ENCODE peak calls at places on chromosomes 7 and 10, in four cellular contexts. P, W, F and Q are unnamed samples.

GRCh38 chr10:13449296-13449695 is 79.5 kb downstream of the BEND7 start:
- DNase-seq in P (no peak), W (no peak), F (peak; percentile 58), Q (no peak)

GRCh38 chr10:50254479-50254878 is 3.2 kb upstream of the ASAH2 start:
- DNase-seq in P (no peak), W (no peak), F (no peak), Q (no peak)

GRCh38 chr7:105713488-105714465 is 132.5 kb upstream of the EFCAB10 start:
- DNase-seq in P (no peak), W (no peak), F (peak; percentile 29), Q (no peak)

GRCh38 chr10:65041307-65041706 is 1520.1 kb downstream of the REEP3 start:
- DNase-seq in P (no peak), W (no peak), F (no peak), Q (no peak)

GRCh38 chr10:71940752-71941151 is 23.4 kb upstream of the CHST3 start:
- DNase-seq in P (no peak), W (no peak), F (no peak), Q (no peak)

GRCh38 chr7:28723336-28723735 is 234.8 kb downstream of the TRIL start:
- DNase-seq in P (peak; percentile 63), W (no peak), F (no peak), Q (no peak)

GRCh38 chr7:14495633-14496032 is 406.9 kb downstream of the DGKB start:
- DNase-seq in P (no peak), W (no peak), F (no peak), Q (no peak)

GRCh38 chr10:34589275-34589674 is 225.8 kb downstream of the PARD3 start:
- DNase-seq in P (no peak), W (no peak), F (no peak), Q (no peak)

GRCh38 chr10:59336632-59337031 is 25.7 kb downstream of the FAM13C start:
- DNase-seq in P (no peak), W (no peak), F (peak; percentile 12), Q (no peak)

GRCh38 chr7:73738220-73738611 is 386 bp downstream of the ABHD11 start:
- DNase-seq in P (no peak), W (peak; percentile 72), F (no peak), Q (peak; percentile 60)

GRCh38 chr7:17651296-17651695 is 289.0 kb downstream of the SNX13 start:
- DNase-seq in P (no peak), W (no peak), F (no peak), Q (no peak)

GRCh38 chr10:119135517-119135890 is 30.0 kb downstream of the SFXN4 start:
- DNase-seq in P (no peak), W (no peak), F (no peak), Q (no peak)

GRCh38 chr10:97376413-97376812 is 24.7 kb downstream of the RRP12 start:
- DNase-seq in P (no peak), W (no peak), F (no peak), Q (no peak)

GRCh38 chr10:123295644-123296043 is 141.4 kb downstream of the BUB3 start:
- DNase-seq in P (no peak), W (no peak), F (no peak), Q (no peak)

GRCh38 chr7:69668339-69668738 is 70.1 kb downstream of the AUTS2 start:
- DNase-seq in P (no peak), W (no peak), F (no peak), Q (no peak)

GRCh38 chr10:25573281-25573680 is 360.7 kb upstream of the MYO3A start:
- DNase-seq in P (no peak), W (no peak), F (no peak), Q (no peak)

GRCh38 chr10:88848499-88848898 is 3.1 kb downstream of the ANKRD22 start:
- DNase-seq in P (no peak), W (no peak), F (peak; percentile 80), Q (no peak)

GRCh38 chr7:140342732-140343514 is 55.4 kb downstream of the SLC37A3 start:
- DNase-seq in P (peak; percentile 58), W (peak; percentile 76), F (peak; percentile 6), Q (no peak)

GRCh38 chr10:6973904-6974303 is 393.8 kb upstream of the PRKCQ start:
- DNase-seq in P (no peak), W (no peak), F (no peak), Q (no peak)

GRCh38 chr7:13476881-13477444 is 512.5 kb downstream of the ETV1 start:
- DNase-seq in P (no peak), W (peak; percentile 10), F (no peak), Q (no peak)

GRCh38 chr10:47063858-47064257 is 152.6 kb downstream of the PTPN20 start:
- DNase-seq in P (no peak), W (no peak), F (no peak), Q (no peak)

GRCh38 chr10:113187066-113187777 is 237.2 kb downstream of the TCF7L2 start:
- DNase-seq in P (no peak), W (no peak), F (peak; percentile 14), Q (no peak)

GRCh38 chr7:96216373-96216772 is 105.5 kb downstream of the SLC25A13 start:
- DNase-seq in P (no peak), W (no peak), F (no peak), Q (no peak)

GRCh38 chr7:105769951-105770628 is 106.3 kb downstream of the ATXN7L1 start:
- DNase-seq in P (no peak), W (peak; percentile 66), F (no peak), Q (no peak)

GRCh38 chr10:72105675-72106074 is 17.3 kb upstream of the SPOCK2 start:
- DNase-seq in P (no peak), W (no peak), F (no peak), Q (no peak)

GRCh38 chr7:20220824-20221547 is 3.8 kb upstream of the MACC1 start:
- DNase-seq in P (no peak), W (no peak), F (peak; percentile 87), Q (no peak)

GRCh38 chr10:83274088-83274487 is 865.2 kb upstream of the GHITM start:
- DNase-seq in P (no peak), W (peak; percentile 1), F (peak; percentile 2), Q (no peak)

GRCh38 chr10:91215384-91215783 is 5.1 kb upstream of the PCGF5 start:
- DNase-seq in P (no peak), W (no peak), F (no peak), Q (no peak)

GRCh38 chr10:71396084-71396713 is 521 bp upstream of the CDH23 start:
- DNase-seq in P (no peak), W (peak; percentile 88), F (no peak), Q (peak; percentile 52)

GRCh38 chr10:92407305-92408016 is 116.5 kb downstream of the MARCHF5 start:
- DNase-seq in P (no peak), W (peak; percentile 36), F (peak; percentile 62), Q (no peak)

GRCh38 chr10:22550732-22551131 is 163.6 kb downstream of the PIP4K2A start:
- DNase-seq in P (no peak), W (peak; percentile 71), F (no peak), Q (no peak)

GRCh38 chr7:139118234-139118802 is 8.8 kb upstream of the ZC3HAV1 start:
- DNase-seq in P (no peak), W (no peak), F (peak; percentile 85), Q (no peak)

GRCh38 chr7:44473295-44473694 is 17.2 kb downstream of the NUDCD3 start:
- DNase-seq in P (no peak), W (no peak), F (peak; percentile 67), Q (no peak)

GRCh38 chr7:99625321-99625720 is 8.6 kb downstream of the ZSCAN25 start:
- DNase-seq in P (no peak), W (no peak), F (no peak), Q (no peak)

GRCh38 chr10:44697096-44697495 is 214.0 kb upstream of the TMEM72 start:
- DNase-seq in P (no peak), W (peak; percentile 5), F (no peak), Q (no peak)

GRCh38 chr7:101169838-101170531 is 4.6 kb upstream of the VGF start:
- DNase-seq in P (no peak), W (peak; percentile 51), F (peak; percentile 45), Q (peak; percentile 47)
- H3K4me3 ChIP-seq in P (peak overlapping the region; percentile 44), W (no peak overlapping the region), F (no peak overlapping the region), Q (no peak overlapping the region)

GRCh38 chr7:118755067-118755625 is 530.6 kb downstream of the ANKRD7 start:
- DNase-seq in P (no peak), W (no peak), F (peak; percentile 99), Q (peak; percentile 59)
- H3K27ac ChIP-seq in P (no peak overlapping the region), W (no peak overlapping the region), F (peak overlapping the region; percentile 88), Q (no peak overlapping the region)

GRCh38 chr7:27098493-27099223 is 2.9 kb upstream of the HOXA1 start:
- DNase-seq in P (no peak), W (peak; percentile 71), F (peak; percentile 67), Q (no peak)

GRCh38 chr7:27095897-27096755 is at the start of gene HOXA1:
- DNase-seq in P (no peak), W (peak; percentile 88), F (peak; percentile 92), Q (peak; percentile 84)

GRCh38 chr7:27099224-27099838 is 3.2 kb downstream of the HOXA2 start:
- DNase-seq in P (no peak), W (peak; percentile 60), F (peak; percentile 62), Q (no peak)

GRCh38 chr7:27096756-27097514 is 1.1 kb upstream of the HOXA1 start:
- DNase-seq in P (no peak), W (no peak), F (peak; percentile 57), Q (no peak)

GRCh38 chr7:27097686-27098492 is 2.1 kb upstream of the HOXA1 start:
- DNase-seq in P (no peak), W (peak; percentile 59), F (peak; percentile 78), Q (no peak)
- H3K4me3 ChIP-seq in P (no peak overlapping the region), W (no peak overlapping the region), F (peak overlapping the region; percentile 91), Q (peak overlapping the region; percentile 22)

GRCh38 chr7:128713794-128714193 is 25.4 kb upstream of the CALU start:
- DNase-seq in P (no peak), W (no peak), F (peak; percentile 76), Q (no peak)

GRCh38 chr7:128718967-128719642 is 20.1 kb upstream of the CALU start:
- DNase-seq in P (no peak), W (no peak), F (no peak), Q (no peak)

GRCh38 chr7:128710391-128710930 is 28.7 kb upstream of the CALU start:
- DNase-seq in P (no peak), W (no peak), F (peak; percentile 25), Q (no peak)

GRCh38 chr7:128715079-128715478 is 24.1 kb upstream of the CALU start:
- DNase-seq in P (no peak), W (no peak), F (no peak), Q (no peak)
- H3K27ac ChIP-seq in P (no peak overlapping the region), W (no peak overlapping the region), F (no peak overlapping the region), Q (no peak overlapping the region)

DNA sequence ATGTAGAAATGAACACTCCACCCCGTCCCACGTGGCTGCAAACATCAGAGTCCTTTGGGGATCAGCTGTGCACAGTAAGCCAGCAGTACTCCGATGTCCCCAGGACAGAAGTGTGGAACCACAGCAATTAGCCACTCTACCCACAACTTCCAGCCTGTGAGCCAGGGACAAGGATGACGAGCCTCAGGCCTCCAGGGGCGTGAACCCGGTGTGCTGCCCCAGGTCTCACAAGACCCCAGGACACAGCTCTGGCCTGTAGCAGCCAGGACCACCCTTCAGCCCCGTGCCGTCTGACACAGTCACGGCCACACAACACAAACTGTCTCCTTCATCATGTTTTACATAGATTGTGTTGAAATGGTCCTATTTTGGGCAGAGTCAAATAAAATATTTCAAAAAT is 113.0 kb upstream of the DIP2C start:
- DNase-seq in P (no peak), W (no peak), F (no peak), Q (no peak)
- H3K4me3 ChIP-seq in P (no peak overlapping the region), W (no peak overlapping the region), F (no peak overlapping the region), Q (no peak overlapping the region)

GRCh38 chr7:75965617-75966016 is 28.8 kb downstream of the TMEM120A start:
- DNase-seq in P (no peak), W (no peak), F (no peak), Q (no peak)
- H3K27ac ChIP-seq in P (peak overlapping the region; percentile 54), W (no peak overlapping the region), F (no peak overlapping the region), Q (peak overlapping the region; percentile 76)